ENCODE peak calls at places on chromosomes 5 and 9, in eight cellular contexts. K is ecto neural progenitor cell; A is NCI-H460; V is K562; S is fibroblast of lung; U is adrenal gland; M is activated CD8-positive, alpha-beta memory T cell treated with anti-CD3 and anti-CD28 coated beads, Interleukin-2, amount 50 U/mL, for 4 hours; J is COLO829. F is an unnamed sample.

GRCh38 chr9:10212702-10213101 is 400.1 kb downstream of the PTPRD start:
- DNase-seq in K (no peak), A (no peak), V (no peak), S (no peak), U (no peak), M (no peak), J (no peak), F (no peak)

GRCh38 chr5:93186031-93186682 is 394.9 kb downstream of the NR2F1-AS1 start:
- DNase-seq in K (no peak), A (no peak), V (no peak), S (peak), U (no peak), M (no peak), J (no peak), F (no peak)

GRCh38 chr5:72018158-72018803 is 89.0 kb upstream of the MAP1B start:
- DNase-seq in K (peak), A (peak), V (peak), S (peak), U (peak), M (peak), J (peak), F (peak)

GRCh38 chr5:124996764-124997077 is 250.3 kb upstream of the ZNF608 start:
- DNase-seq in K (no peak), A (peak), V (no peak), S (no peak), U (no peak), M (no peak), J (no peak), F (no peak)

GRCh38 chr5:10293907-10294662 is 13.6 kb downstream of the CMBL start:
- DNase-seq in K (no peak), A (no peak), V (no peak), S (no peak), U (no peak), M (no peak), J (no peak), F (no peak)

GRCh38 chr9:116928884-116929283 is 241.8 kb downstream of the TRIM32 start:
- DNase-seq in K (no peak), A (no peak), V (no peak), S (no peak), U (no peak), M (no peak), J (no peak), F (no peak)

GRCh38 chr5:43312699-43313034 is 545 bp downstream of the HMGCS1 start:
- DNase-seq in K (no peak), A (no peak), V (no peak), S (no peak), U (no peak), M (no peak), J (no peak), F (no peak)

GRCh38 chr5:143801251-143801650 is 10.7 kb upstream of the HMHB1 start:
- DNase-seq in K (no peak), A (no peak), V (no peak), S (no peak), U (no peak), M (no peak), J (no peak), F (no peak)

GRCh38 chr5:149094996-149095395 is 32.1 kb upstream of the SH3TC2 start:
- DNase-seq in K (no peak), A (no peak), V (no peak), S (no peak), U (no peak), M (no peak), J (no peak), F (no peak)

GRCh38 chr5:147935032-147935431 is 28.7 kb upstream of the C5orf46 start:
- DNase-seq in K (no peak), A (peak), V (peak), S (peak), U (no peak), M (no peak), J (peak), F (no peak)

GRCh38 chr5:123718238-123718637 is 206.3 kb downstream of the CSNK1G3 start:
- DNase-seq in K (no peak), A (no peak), V (no peak), S (no peak), U (no peak), M (no peak), J (no peak), F (no peak)

GRCh38 chr5:138763037-138763778 is 10.0 kb downstream of the CTNNA1 start:
- DNase-seq in K (no peak), A (no peak), V (no peak), S (no peak), U (no peak), M (no peak), J (no peak), F (no peak)

GRCh38 chr5:127025507-127025906 is 4.9 kb downstream of the MARCHF3 start:
- DNase-seq in K (no peak), A (no peak), V (no peak), S (no peak), U (no peak), M (no peak), J (no peak), F (no peak)

GRCh38 chr5:114412509-114413171 is 50.8 kb downstream of the KCNN2 start:
- DNase-seq in K (no peak), A (no peak), V (no peak), S (peak), U (no peak), M (no peak), J (peak), F (no peak)

GRCh38 chr5:82765765-82766164 is 311.4 kb downstream of the TMEM167A start:
- DNase-seq in K (no peak), A (no peak), V (no peak), S (no peak), U (no peak), M (no peak), J (no peak), F (no peak)

GRCh38 chr5:143395638-143396352 is 7.7 kb downstream of the NR3C1 start:
- DNase-seq in K (no peak), A (no peak), V (no peak), S (no peak), U (no peak), M (no peak), J (no peak), F (no peak)

GRCh38 chr5:180172447-180173197 is 36.4 kb downstream of the RASGEF1C start:
- DNase-seq in K (no peak), A (no peak), V (no peak), S (peak), U (no peak), M (no peak), J (no peak), F (no peak)

GRCh38 chr5:17024686-17025180 is 88.6 kb upstream of the MYO10 start:
- DNase-seq in K (no peak), A (peak), V (no peak), S (peak), U (no peak), M (no peak), J (peak), F (no peak)